ENCODE peak calls at places on chromosome 4, in seven cellular contexts. Q is H9, I is mesendoderm, B is IMR-90, C is H1, O is mesenchymal stem cell, D is trophoblast cell. A is an unnamed sample.
A peak's percentile ranks its signal among the peaks of the same experiment; 100 is the strongest.

GRCh38 chr4:136183513-136183912 is 1348.8 kb downstream of the PCDH18 start:
- DNase-seq in Q (peak; percentile 33), I (peak; percentile 32), B (no peak), C (no peak), O (no peak), D (no peak), A (no peak)

GRCh38 chr4:107453987-107454386 is 266.0 kb downstream of the PAPSS1 start:
- DNase-seq in Q (no peak), I (no peak), B (no peak), C (no peak), O (no peak), D (no peak), A (no peak)

GRCh38 chr4:150072471-150072870 is 5.8 kb upstream of the DCLK2 start:
- DNase-seq in Q (no peak), I (no peak), B (no peak), C (no peak), O (peak; percentile 22), D (no peak), A (no peak)

GRCh38 chr4:148170408-148171385 is 271.5 kb downstream of the NR3C2 start:
- DNase-seq in Q (no peak), I (no peak), B (no peak), C (no peak), O (no peak), D (no peak), A (no peak)

GRCh38 chr4:60575336-60575735 is 624.8 kb upstream of the ADGRL3 start:
- DNase-seq in Q (no peak), I (no peak), B (no peak), C (no peak), O (no peak), D (no peak), A (no peak)

GRCh38 chr4:76539979-76540378 is 105.0 kb downstream of the SHROOM3 start:
- DNase-seq in Q (no peak), I (peak; percentile 85), B (no peak), C (no peak), O (peak; percentile 37), D (peak; percentile 52), A (no peak)

GRCh38 chr4:4582653-4583052 is 40.8 kb upstream of the STX18 start:
- DNase-seq in Q (no peak), I (peak; percentile 32), B (no peak), C (peak; percentile 58), O (no peak), D (no peak), A (no peak)

GRCh38 chr4:36013206-36013605 is 231.1 kb downstream of the ARAP2 start:
- DNase-seq in Q (no peak), I (no peak), B (no peak), C (no peak), O (no peak), D (no peak), A (no peak)

GRCh38 chr4:179831274-179831673 is 2389.0 kb upstream of the AGA start:
- DNase-seq in Q (no peak), I (no peak), B (no peak), C (no peak), O (no peak), D (no peak), A (no peak)

GRCh38 chr4:126736133-126736518 is 896.6 kb upstream of the INTU start:
- DNase-seq in Q (no peak), I (no peak), B (no peak), C (no peak), O (no peak), D (no peak), A (no peak)

GRCh38 chr4:10582059-10582686 is 102.4 kb downstream of the CLNK start:
- DNase-seq in Q (peak; percentile 42), I (peak; percentile 61), B (peak; percentile 69), C (no peak), O (peak; percentile 68), D (peak; percentile 59), A (peak; percentile 42)

GRCh38 chr4:31408136-31408535 is 688.0 kb downstream of the PCDH7 start:
- DNase-seq in Q (no peak), I (no peak), B (no peak), C (no peak), O (no peak), D (no peak), A (no peak)

GRCh38 chr4:118991686-118992085 is 103.0 kb downstream of the SYNPO2 start:
- DNase-seq in Q (no peak), I (peak; percentile 41), B (no peak), C (no peak), O (no peak), D (no peak), A (no peak)

GRCh38 chr4:159098482-159099127 is 4.3 kb upstream of the RAPGEF2 start:
- DNase-seq in Q (no peak), I (no peak), B (no peak), C (no peak), O (no peak), D (no peak), A (no peak)

GRCh38 chr4:67727124-67727850 is 26.3 kb upstream of the UBA6 start:
- DNase-seq in Q (no peak), I (peak; percentile 83), B (peak; percentile 45), C (no peak), O (peak; percentile 73), D (peak; percentile 84), A (no peak)

DNA sequence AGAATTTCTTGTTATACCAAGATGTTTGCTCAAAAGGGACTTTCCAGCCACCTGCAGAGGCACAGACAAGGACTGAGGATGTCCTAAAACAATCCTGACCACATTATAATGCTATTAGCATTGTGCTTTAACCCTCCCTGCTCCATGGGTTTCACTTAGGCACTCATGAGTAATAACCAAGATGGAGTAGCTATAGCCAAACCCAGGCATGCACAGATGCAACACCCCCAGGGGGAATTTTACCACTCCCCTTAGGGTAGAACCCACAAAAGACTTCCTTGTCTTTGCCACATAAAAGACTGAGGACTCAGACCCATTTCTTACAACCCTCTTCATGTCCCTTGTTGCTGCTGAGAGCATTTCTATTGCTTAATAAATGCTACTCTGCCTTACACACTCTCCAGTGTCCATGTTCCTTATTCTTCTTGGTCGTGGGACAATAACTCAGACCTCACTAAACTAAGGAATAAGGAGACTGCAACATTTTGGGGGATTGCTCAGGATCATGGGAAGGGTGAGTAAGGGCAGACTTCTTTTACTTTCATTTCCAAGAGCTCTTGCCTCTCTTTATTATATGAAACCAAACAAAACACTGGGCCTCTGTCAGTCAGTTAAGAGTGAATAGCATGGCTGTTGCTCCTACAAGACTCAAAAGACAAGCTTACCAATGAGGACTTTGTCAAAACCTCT is 103.5 kb downstream of the TECRL start:
- DNase-seq in Q (no peak), I (peak; percentile 14), B (no peak), C (no peak), O (no peak), D (no peak), A (no peak)
- H2BK5ac ChIP-seq in Q (no peak overlapping the region), I (no peak overlapping the region), B (no peak overlapping the region), C (no peak overlapping the region), O (no peak overlapping the region), D (no peak overlapping the region), A (no peak overlapping the region)

GRCh38 chr4:184217569-184218131 is at the start of gene ENPP6:
- DNase-seq in Q (no peak), I (no peak), B (no peak), C (no peak), O (no peak), D (no peak), A (no peak)
- H2BK5ac ChIP-seq in Q (no peak within 1 kb of the TSS), I (no peak within 1 kb of the TSS), B (no peak within 1 kb of the TSS), C (no peak within 1 kb of the TSS), O (no peak within 1 kb of the TSS), D (no peak within 1 kb of the TSS), A (no peak within 1 kb of the TSS)

DNA sequence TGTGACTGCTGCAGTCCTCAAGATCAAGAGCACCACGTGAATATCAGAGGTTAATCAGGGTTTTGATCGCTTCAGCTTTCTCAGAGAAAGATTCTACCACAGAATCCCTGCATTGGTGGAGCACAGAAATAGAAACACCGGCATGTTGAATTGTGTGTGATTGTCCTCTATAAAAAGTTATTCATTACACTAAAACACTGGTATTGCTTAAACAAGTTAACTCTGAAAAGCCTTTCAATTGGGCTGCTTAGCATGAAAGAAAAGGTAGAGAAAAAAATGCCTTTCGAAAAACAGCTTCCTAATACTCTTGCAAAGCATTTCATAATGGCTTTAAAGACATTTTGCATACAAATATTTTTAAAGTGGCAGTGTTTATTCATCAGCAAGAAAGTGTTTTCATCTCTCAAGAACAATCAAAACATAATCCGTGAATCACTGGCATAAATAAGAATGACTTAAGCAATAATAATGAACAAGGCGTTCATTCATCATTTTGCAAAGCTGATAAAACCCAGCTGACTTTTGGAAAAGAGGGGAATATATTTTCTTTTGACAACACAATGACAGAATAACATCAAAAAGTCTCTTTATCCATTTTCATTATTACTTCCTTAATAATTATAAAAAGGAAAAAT is 61.1 kb downstream of the HELT start:
- DNase-seq in Q (no peak), I (no peak), B (no peak), C (no peak), O (no peak), D (no peak), A (no peak)
- H2BK5ac ChIP-seq in Q (no peak overlapping the region), I (no peak overlapping the region), B (no peak overlapping the region), C (peak overlapping the region; percentile 3), O (no peak overlapping the region), D (no peak overlapping the region), A (no peak overlapping the region)

DNA sequence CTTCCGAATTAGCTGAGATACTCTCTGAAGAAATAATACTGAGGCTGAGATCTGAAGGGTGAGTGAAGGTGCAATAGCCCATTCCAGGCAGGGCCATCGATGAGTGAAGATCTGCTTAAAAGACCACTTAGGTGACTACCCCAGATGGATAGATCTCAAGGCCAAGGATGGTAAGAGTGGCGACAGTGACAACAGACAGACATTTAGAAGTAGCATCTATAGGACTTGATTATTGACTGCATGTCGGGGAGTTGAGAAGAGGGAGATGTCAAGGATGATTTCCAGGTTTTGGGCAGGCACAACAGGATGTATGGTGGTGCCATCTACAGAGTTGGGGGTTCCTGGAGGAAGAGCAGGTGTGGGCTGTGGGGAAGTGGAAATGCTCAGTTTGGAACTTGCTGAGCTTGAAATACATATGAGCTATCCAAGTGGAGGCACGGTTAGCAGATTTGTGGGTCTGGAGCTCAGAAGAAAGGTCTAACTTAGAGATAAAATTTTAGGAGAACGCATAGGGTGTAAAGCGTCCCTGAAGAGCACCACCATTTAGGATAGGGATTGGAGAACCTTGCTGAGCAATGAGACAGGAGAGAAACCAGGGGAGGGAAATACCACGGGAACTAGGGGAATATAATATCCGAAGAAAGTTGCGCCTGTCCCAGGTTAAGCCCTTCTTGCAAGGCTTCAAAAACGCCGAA is 712 bp downstream of the UFSP2 start:
- DNase-seq in Q (no peak), I (peak; percentile 14), B (peak; percentile 36), C (no peak), O (peak; percentile 20), D (no peak), A (no peak)
- H2BK5ac ChIP-seq in Q (no peak overlapping the region), I (no peak overlapping the region), B (peak overlapping the region; percentile 96), C (peak overlapping the region; percentile 100), O (peak overlapping the region; percentile 21), D (peak overlapping the region; percentile 96), A (no peak overlapping the region)

GRCh38 chr4:41385486-41385885 is 128.8 kb downstream of the UCHL1 start:
- DNase-seq in Q (no peak), I (no peak), B (no peak), C (no peak), O (no peak), D (no peak), A (no peak)

GRCh38 chr4:41380758-41381157 is 124.0 kb downstream of the UCHL1 start:
- DNase-seq in Q (no peak), I (no peak), B (no peak), C (no peak), O (no peak), D (no peak), A (no peak)

GRCh38 chr4:41384992-41385391 is 128.3 kb downstream of the UCHL1 start:
- DNase-seq in Q (no peak), I (peak; percentile 34), B (no peak), C (no peak), O (no peak), D (no peak), A (no peak)

GRCh38 chr4:41379230-41379629 is 122.5 kb downstream of the UCHL1 start:
- DNase-seq in Q (no peak), I (no peak), B (no peak), C (no peak), O (no peak), D (peak; percentile 33), A (no peak)

GRCh38 chr4:41381384-41381783 is 124.7 kb downstream of the UCHL1 start:
- DNase-seq in Q (no peak), I (no peak), B (no peak), C (no peak), O (no peak), D (no peak), A (no peak)
- H2BK5ac ChIP-seq in Q (no peak overlapping the region), I (no peak overlapping the region), B (no peak overlapping the region), C (no peak overlapping the region), O (no peak overlapping the region), D (no peak overlapping the region), A (no peak overlapping the region)